ENCODE peak calls at places on chromosomes 1 and 21, in ten cellular contexts. U is adrenal gland, Q is A549, R is K562, H is gastrocnemius medialis, S is spleen, Y is uterus, T is stomach, C is heart left ventricle, J is esophagus squamous epithelium. P is an unnamed sample. For H3K4me1, the result is how much of the 10 kb centered on the place peaks cover.

GRCh38 chr1:147750618-147751217 is 9.7 kb downstream of the GJA5 start:
- DNase-seq in U (no peak), Q (no peak), R (no peak), H (no peak), S (no peak), Y (no peak), T (no peak), C (no peak), J (no peak), P (peak)

GRCh38 chr21:41715649-41716321 is 51.1 kb downstream of the RIPK4 start:
- DNase-seq in U (no peak), Q (peak), R (no peak), H (no peak), S (no peak), Y (no peak), T (no peak), C (no peak), J (no peak), P (no peak)

GRCh38 chr21:35390013-35390776 is 341.1 kb upstream of the RUNX1 start:
- DNase-seq in U (no peak), Q (no peak), R (no peak), H (peak), S (no peak), Y (no peak), T (peak), C (no peak), J (no peak), P (no peak)

GRCh38 chr1:92080128-92080985 is at the start of gene BTBD8:
- DNase-seq in U (peak), Q (peak), R (peak), H (peak), S (peak), Y (peak), T (peak), C (peak), J (peak), P (no peak)

GRCh38 chr1:39106949-39107740 is 81.0 kb downstream of the NDUFS5 start:
- DNase-seq in U (no peak), Q (no peak), R (no peak), H (no peak), S (no peak), Y (no peak), T (no peak), C (no peak), J (no peak), P (no peak)

GRCh38 chr21:16535100-16535418 is 805.3 kb downstream of the USP25 start:
- DNase-seq in U (peak), Q (peak), R (no peak), H (peak), S (no peak), Y (peak), T (peak), C (peak), J (no peak), P (peak)

GRCh38 chr21:43851593-43851992 is 13.4 kb upstream of the AGPAT3 start:
- DNase-seq in U (no peak), Q (no peak), R (no peak), H (no peak), S (peak), Y (no peak), T (no peak), C (no peak), J (no peak), P (no peak)

GRCh38 chr1:86062458-86062857 is 94.1 kb downstream of the COL24A1 start:
- DNase-seq in U (no peak), Q (no peak), R (no peak), H (no peak), S (no peak), Y (no peak), T (no peak), C (no peak), J (no peak), P (no peak)

GRCh38 chr1:246567258-246568235 is 1.3 kb downstream of the CNST start:
- DNase-seq in U (no peak), Q (peak), R (peak), H (no peak), S (no peak), Y (no peak), T (no peak), C (no peak), J (no peak), P (no peak)

GRCh38 chr1:28173980-28174297 is 2.6 kb downstream of the PTAFR start:
- DNase-seq in U (peak), Q (no peak), R (no peak), H (no peak), S (peak), Y (no peak), T (no peak), C (no peak), J (no peak), P (no peak)

GRCh38 chr1:28171246-28171645 is 5.2 kb downstream of the PTAFR start:
- DNase-seq in U (no peak), Q (no peak), R (no peak), H (no peak), S (peak), Y (no peak), T (no peak), C (no peak), J (no peak), P (no peak)

GRCh38 chr1:28170036-28170596 is 6.4 kb downstream of the PTAFR start:
- DNase-seq in U (no peak), Q (no peak), R (no peak), H (no peak), S (peak), Y (no peak), T (no peak), C (no peak), J (no peak), P (no peak)

GRCh38 chr1:28172690-28173150 is 3.8 kb downstream of the PTAFR start:
- DNase-seq in U (peak), Q (no peak), R (peak), H (no peak), S (peak), Y (no peak), T (peak), C (no peak), J (no peak), P (no peak)

DNA sequence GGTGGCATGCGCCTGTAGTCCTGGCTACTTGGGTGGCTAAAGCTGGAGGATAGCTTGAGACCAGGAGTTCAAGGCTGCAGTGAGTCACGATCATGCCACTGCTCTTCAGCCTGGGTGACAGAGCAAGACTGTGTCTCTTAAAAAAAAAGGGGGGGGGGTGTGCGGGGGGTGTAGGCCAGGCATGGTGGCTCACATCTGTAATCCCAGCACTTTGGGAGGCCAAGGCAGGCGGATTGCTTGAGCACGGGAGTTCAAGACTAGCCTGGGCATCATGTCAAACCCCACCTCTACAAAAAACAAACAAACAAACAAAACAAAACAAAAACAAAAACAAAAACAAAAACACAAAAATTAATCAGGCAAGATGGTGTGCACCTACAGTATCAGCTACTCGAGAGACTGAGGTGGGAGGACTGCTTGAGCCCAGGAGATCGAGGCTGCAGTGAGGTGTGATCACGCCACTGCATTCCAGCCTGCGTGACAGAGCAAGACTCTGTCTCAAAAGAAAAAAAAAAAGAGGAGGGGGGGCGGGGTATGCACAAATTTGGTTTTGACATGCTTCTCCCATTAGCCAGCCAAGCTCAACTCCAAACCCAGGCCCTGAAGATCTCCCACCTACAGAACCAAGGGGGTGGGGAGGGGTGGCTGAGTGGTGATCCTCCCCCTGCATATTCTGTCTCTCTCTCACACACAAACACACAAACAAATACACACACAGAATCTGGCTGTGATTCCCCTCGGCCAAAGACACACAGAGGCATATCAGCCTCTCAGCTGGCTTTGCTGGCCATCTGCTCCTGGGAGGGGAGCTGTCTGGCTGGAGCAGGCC is 3.1 kb downstream of the PTAFR start:
- DNase-seq in U (peak), Q (no peak), R (no peak), H (no peak), S (peak), Y (no peak), T (no peak), C (no peak), J (no peak), P (no peak)
- H3K4me1 ChIP-seq in U (under half), Q (under half), R (under half), H (under half), S (half or more), Y (under half), T (under half), C (half or more), J (under half), P (under half)

GRCh38 chr1:20786310-20787099 is 602 bp downstream of the HP1BP3 start:
- DNase-seq in U (peak), Q (peak), R (peak), H (peak), S (peak), Y (peak), T (peak), C (peak), J (peak), P (peak)
- TF ChIP-seq CTCF in U (peak), Q (no peak), R (no peak), H (no peak), S (no peak), Y (no peak), T (no peak), C (no peak), J (no peak), P (no peak)

DNA sequence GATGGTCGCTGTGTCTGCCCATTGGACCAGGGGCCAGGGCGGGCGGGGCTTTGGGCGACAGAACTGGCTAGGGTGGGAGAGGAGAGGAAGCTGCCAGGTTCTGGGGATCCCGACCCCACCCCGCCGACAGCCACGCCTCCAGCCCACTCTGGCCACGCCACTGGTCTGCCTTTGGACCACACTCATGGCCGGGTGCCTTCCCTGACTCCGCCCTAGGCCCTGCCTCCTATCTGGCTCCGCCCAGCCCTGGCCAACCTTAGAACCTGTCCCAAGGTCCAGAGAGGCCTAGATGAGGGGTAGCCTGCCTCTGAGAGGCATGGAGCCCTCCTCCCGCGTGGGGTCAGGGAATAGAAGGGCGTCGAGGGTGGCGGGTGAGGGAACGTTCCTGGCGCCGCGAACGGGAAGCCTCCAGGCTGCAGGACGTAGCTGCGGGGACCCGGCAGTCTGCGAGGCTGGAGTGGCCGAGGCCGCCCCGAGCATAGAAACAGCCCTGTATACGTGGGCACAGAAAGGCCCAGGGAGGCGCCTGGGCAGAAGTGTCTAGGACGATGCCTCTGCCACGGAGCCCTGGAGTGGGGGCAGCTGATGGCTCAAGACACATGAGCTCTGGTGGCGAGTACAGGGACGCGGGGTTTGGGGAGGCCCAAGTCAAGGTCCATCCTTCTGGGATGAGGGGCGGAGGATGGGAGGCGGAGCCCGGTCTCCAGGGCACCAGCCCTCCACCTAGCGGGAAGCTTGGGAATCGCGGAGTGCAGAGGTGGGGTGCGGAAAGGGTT is 11.5 kb upstream of the COL16A1 start:
- DNase-seq in U (peak), Q (peak), R (peak), H (peak), S (peak), Y (peak), T (peak), C (peak), J (no peak), P (no peak)
- TF ChIP-seq POLR2A in U (peak), Q (peak), R (no peak), H (peak), S (no peak), Y (peak), T (no peak), C (peak), J (peak), P (peak)

DNA sequence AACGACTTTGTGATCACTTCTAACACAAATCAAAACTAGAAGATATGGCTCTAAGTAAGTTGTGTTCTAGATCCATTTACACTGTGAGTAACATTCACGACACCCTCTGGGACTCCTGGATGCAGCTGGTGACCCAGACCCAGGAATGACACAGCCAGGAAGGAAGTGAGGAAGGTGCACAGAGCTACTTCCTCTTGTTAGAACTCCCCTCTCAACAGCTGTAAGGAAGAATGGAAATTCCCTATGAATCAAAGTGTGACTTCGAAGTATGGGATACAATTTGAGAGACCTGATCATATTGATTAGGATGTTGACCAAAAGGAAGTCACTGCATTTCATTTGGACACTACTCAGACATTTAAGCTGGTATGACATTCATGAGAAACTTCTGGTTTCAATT is 185.3 kb downstream of the NRIP1 start:
- DNase-seq in U (no peak), Q (no peak), R (no peak), H (no peak), S (no peak), Y (no peak), T (no peak), C (no peak), J (no peak), P (no peak)
- H3K4me1 ChIP-seq in U (under half), Q (half or more), R (under half), H (under half), S (half or more), Y (under half), T (under half), C (under half), J (under half), P (under half)

GRCh38 chr1:204366759-204367158 is 7.0 kb upstream of the PLEKHA6 start:
- DNase-seq in U (no peak), Q (peak), R (peak), H (no peak), S (no peak), Y (no peak), T (no peak), C (no peak), J (no peak), P (no peak)
- TF ChIP-seq CTCF in U (peak), Q (peak), R (peak), H (no peak), S (no peak), Y (no peak), T (no peak), C (peak), J (peak), P (no peak)

GRCh38 chr1:151455966-151456365 is 3.3 kb downstream of the POGZ start:
- DNase-seq in U (no peak), Q (no peak), R (no peak), H (no peak), S (no peak), Y (no peak), T (no peak), C (no peak), J (no peak), P (no peak)

GRCh38 chr1:151458936-151459330 is 361 bp downstream of the POGZ start:
- DNase-seq in U (peak), Q (peak), R (peak), H (peak), S (peak), Y (peak), T (peak), C (peak), J (no peak), P (no peak)

GRCh38 chr1:151461694-151462093 is 2.4 kb upstream of the POGZ start:
- DNase-seq in U (no peak), Q (no peak), R (no peak), H (no peak), S (no peak), Y (no peak), T (no peak), C (no peak), J (no peak), P (no peak)

GRCh38 chr1:151457911-151458882 is 1.1 kb downstream of the POGZ start:
- DNase-seq in U (peak), Q (peak), R (peak), H (peak), S (peak), Y (peak), T (peak), C (peak), J (no peak), P (no peak)

DNA sequence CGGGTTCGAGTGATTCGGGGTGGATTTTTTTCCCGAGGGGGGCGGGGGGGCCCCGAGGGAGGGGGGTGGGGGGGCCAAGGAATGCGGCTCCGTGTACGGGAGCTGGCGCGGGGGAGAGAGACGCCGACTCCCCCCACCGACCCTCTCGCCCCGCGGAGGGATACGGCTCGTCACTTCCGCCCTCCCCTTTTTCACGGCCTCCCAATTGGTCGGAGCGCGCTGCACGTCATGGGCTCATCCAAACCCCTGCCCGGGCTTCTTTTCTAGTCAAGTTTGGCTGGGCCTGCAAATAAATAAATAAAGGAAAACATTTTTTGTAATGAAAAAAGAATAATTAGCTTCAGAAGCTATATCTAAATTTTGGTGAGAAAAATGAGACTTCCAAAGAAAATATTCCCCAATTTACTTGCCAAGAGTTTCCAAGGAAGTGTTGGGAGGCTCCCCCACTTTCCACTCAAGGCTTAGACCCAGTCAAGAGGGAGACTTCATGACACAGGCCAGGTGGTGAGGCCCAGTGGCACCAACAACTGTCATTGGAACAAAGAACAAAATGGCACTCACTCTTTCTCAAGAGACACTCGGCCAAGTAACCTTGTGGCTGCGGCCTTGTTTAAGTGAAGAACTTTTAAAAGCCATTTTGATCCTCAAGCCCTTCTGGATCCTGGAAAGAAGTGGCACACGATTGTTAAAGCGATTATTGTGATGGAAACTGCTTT is at the start of gene POGZ:
- DNase-seq in U (peak), Q (peak), R (peak), H (peak), S (peak), Y (peak), T (peak), C (peak), J (peak), P (peak)
- TF ChIP-seq POLR2A in U (peak), Q (peak), R (no peak), H (peak), S (no peak), Y (no peak), T (no peak), C (no peak), J (peak), P (no peak)

GRCh38 chr1:204523605-204524215 is 7.5 kb downstream of the MDM4 start:
- DNase-seq in U (no peak), Q (peak), R (no peak), H (no peak), S (no peak), Y (no peak), T (no peak), C (no peak), J (no peak), P (no peak)

GRCh38 chr1:204516180-204516879 is at the start of gene MDM4:
- DNase-seq in U (peak), Q (peak), R (peak), H (peak), S (peak), Y (peak), T (peak), C (peak), J (peak), P (no peak)

GRCh38 chr1:204524986-204525385 is 8.8 kb downstream of the MDM4 start:
- DNase-seq in U (no peak), Q (no peak), R (no peak), H (no peak), S (no peak), Y (no peak), T (no peak), C (no peak), J (no peak), P (no peak)

GRCh38 chr1:204520834-204521709 is 4.9 kb downstream of the MDM4 start:
- DNase-seq in U (no peak), Q (no peak), R (peak), H (peak), S (no peak), Y (no peak), T (no peak), C (no peak), J (no peak), P (no peak)
- H3K4me1 ChIP-seq in U (under half), Q (under half), R (under half), H (under half), S (half or more), Y (under half), T (under half), C (half or more), J (under half), P (half or more)

P was measured in vagina.